ENCODE peak calls at places on chromosomes 3 and 15, in eight cellular contexts. T is BJ, Z is epithelial cell of proximal tubule, L is psoas muscle, U is fibroblast of the aortic adventitia, M is MCF 10A, G is fibroblast of lung, K is fibroblast of villous mesenchyme. C is an unnamed sample.

GRCh38 chr3:123503200-123503599 is 54.3 kb upstream of the ADCY5 start:
- DNase-seq in U (no peak), T (no peak), Z (no peak), M (no peak), L (no peak), G (no peak), K (no peak), C (no peak)

GRCh38 chr3:110974902-110975301 is 96.7 kb upstream of the NECTIN3 start:
- DNase-seq in L (no peak), G (peak), T (no peak), Z (no peak), K (no peak), M (no peak), U (no peak), C (no peak)

GRCh38 chr15:51759557-51760070 is 8.2 kb downstream of the TMOD2 start:
- DNase-seq in Z (no peak), T (peak), M (peak), U (peak), G (peak), L (no peak), K (peak), C (no peak)

GRCh38 chr3:58072046-58072445 is 63.8 kb downstream of the FLNB start:
- DNase-seq in Z (no peak), T (no peak), G (peak), K (peak), M (no peak), U (peak), L (no peak), C (no peak)

GRCh38 chr3:127637546-127637945 is 8.6 kb downstream of the PODXL2 start:
- DNase-seq in U (no peak), K (no peak), M (no peak), T (no peak), Z (no peak), G (no peak), L (no peak), C (no peak)

GRCh38 chr15:53830707-53831386 is 71.4 kb upstream of the WDR72 start:
- DNase-seq in U (no peak), L (no peak), Z (no peak), G (no peak), T (no peak), M (no peak), K (no peak), C (no peak)

GRCh38 chr3:182570934-182571594 is 222.2 kb upstream of the ATP11B start:
- DNase-seq in M (no peak), K (no peak), L (no peak), U (no peak), G (no peak), Z (no peak), T (no peak), C (no peak)

GRCh38 chr15:43412096-43412495 is 41.2 kb downstream of the TUBGCP4 start:
- DNase-seq in M (peak), T (no peak), Z (no peak), L (no peak), K (peak), G (no peak), U (no peak), C (no peak)

GRCh38 chr3:8982509-8982908 is 19.2 kb upstream of the RAD18 start:
- DNase-seq in L (no peak), M (no peak), K (peak), U (no peak), Z (no peak), G (peak), T (no peak), C (no peak)

GRCh38 chr3:132253262-132253878 is 63.8 kb upstream of the ACP3 start:
- DNase-seq in K (peak), U (peak), Z (no peak), M (peak), T (no peak), L (no peak), G (peak), C (no peak)

GRCh38 chr15:47477253-47477652 is 240.1 kb upstream of the SEMA6D start:
- DNase-seq in Z (no peak), U (no peak), G (peak), M (peak), K (no peak), T (no peak), L (no peak), C (no peak)

GRCh38 chr3:192879346-192880031 is 38.2 kb downstream of the MB21D2 start:
- DNase-seq in L (no peak), Z (peak), K (peak), U (peak), M (peak), T (peak), G (peak), C (no peak)

GRCh38 chr15:60865507-60865906 is 363.6 kb downstream of the RORA start:
- DNase-seq in Z (no peak), K (no peak), U (peak), L (no peak), T (no peak), M (peak), G (no peak), C (no peak)

GRCh38 chr15:29369261-29369660 is 99.6 kb upstream of the NSMCE3 start:
- DNase-seq in U (no peak), L (no peak), T (no peak), Z (no peak), K (no peak), M (no peak), G (no peak), C (no peak)

GRCh38 chr15:29361560-29361959 is 91.9 kb upstream of the NSMCE3 start:
- DNase-seq in L (no peak), G (no peak), M (no peak), T (no peak), U (no peak), Z (no peak), K (no peak), C (no peak)

GRCh38 chr15:29364429-29365078 is 94.9 kb upstream of the NSMCE3 start:
- DNase-seq in Z (peak), L (no peak), K (no peak), M (peak), T (peak), U (peak), G (peak), C (no peak)
- TF ChIP-seq CTCF in Z (peak), L (no peak), K (no peak), M (no peak), T (peak), U (peak), G (peak), C (peak)

GRCh38 chr15:74937602-74938371 is at the start of gene COX5A:
- DNase-seq in G (peak), Z (peak), U (peak), M (peak), T (peak), L (peak), K (peak), C (peak)
- TF ChIP-seq CTCF in G (no peak), Z (no peak), U (no peak), M (no peak), T (no peak), L (no peak), K (no peak), C (no peak)

DNA sequence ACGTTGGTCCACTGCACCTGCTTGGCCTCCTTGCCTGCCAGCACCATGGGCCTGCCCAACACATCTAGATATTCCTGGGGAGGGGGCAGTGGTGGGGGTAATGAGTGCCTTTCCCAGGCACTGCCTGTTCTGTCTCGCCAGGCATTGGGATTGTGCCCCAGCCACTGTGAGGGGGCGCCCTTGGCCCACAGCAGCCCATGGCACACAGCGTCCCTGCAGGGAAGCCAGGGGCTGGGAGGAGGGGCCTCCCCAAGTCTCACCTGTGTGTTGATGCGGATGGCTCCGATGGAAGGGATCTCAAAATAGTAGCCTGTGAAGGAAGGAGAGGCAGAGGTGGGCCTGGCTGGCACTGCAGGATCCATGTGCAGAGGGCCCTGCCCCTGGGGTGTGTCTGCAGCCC is 18.7 kb upstream of the TMEM115 start:
- DNase-seq in G (no peak), M (no peak), T (no peak), L (no peak), K (no peak), U (no peak), Z (no peak), C (no peak)
- TF ChIP-seq CTCF in G (no peak), M (no peak), T (no peak), L (no peak), K (no peak), U (no peak), Z (no peak), C (no peak)

GRCh38 chr3:186275436-186275835 is 86.6 kb downstream of the DGKG start:
- DNase-seq in L (no peak), K (no peak), U (no peak), G (no peak), M (no peak), Z (no peak), T (no peak), C (no peak)
- TF ChIP-seq CTCF in L (no peak), K (no peak), U (no peak), G (no peak), M (no peak), Z (no peak), T (no peak), C (no peak)

DNA sequence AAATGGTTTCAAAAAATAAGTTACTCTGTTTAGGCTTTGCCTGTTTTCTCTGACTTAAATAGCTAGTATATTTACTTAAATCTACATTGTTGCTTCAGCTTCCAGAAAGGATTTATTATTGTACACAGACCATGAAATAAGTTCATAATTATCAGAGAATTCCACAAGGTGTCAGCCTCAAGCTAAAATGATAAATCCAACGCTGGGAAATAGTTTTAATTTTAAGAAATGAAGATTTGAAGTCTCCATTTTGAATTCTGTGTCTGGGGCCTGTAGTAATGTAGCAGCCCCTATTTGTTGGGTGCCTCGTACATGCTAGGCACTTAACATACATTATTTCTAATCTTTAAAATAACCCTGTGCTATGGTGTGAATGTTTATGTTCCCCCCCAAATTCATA is 92.6 kb upstream of the KCNMB2 start:
- DNase-seq in L (no peak), Z (no peak), T (no peak), U (peak), K (peak), M (peak), G (peak), C (no peak)
- TF ChIP-seq CTCF in L (peak), Z (peak), T (no peak), U (no peak), K (peak), M (peak), G (no peak), C (peak)

GRCh38 chr15:72379856-72380255 is 4.0 kb upstream of the HEXA start:
- DNase-seq in L (no peak), T (no peak), K (no peak), U (no peak), Z (no peak), G (no peak), M (no peak), C (no peak)

GRCh38 chr15:72380743-72381142 is 4.9 kb upstream of the HEXA start:
- DNase-seq in T (no peak), G (no peak), U (no peak), Z (no peak), K (no peak), L (no peak), M (no peak), C (no peak)

DNA sequence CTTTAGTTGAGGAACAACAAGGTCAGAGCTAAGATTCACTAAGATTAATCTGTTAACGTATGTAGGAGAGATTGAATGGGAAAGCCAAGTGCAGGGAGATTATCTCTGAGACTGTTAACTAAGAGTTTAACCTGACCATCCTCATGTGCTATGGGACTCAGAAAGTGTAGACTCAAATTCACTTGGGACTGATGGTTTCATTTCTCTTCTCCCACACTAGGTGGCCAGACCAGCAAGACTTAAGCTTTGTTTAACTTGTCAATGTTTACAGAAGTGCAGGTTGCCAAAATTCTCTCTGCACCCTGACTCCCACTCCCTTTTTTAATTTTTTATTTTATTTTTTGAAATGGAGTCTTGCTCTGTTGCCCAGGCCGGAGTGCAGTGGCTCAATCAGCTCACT is 6.3 kb upstream of the HEXA start:
- DNase-seq in G (no peak), L (no peak), K (peak), T (no peak), M (peak), Z (no peak), U (no peak), C (no peak)
- TF ChIP-seq CTCF in G (peak), L (no peak), K (peak), T (peak), M (no peak), Z (peak), U (peak), C (peak)

GRCh38 chr3:37729119-37729518 is 132.6 kb upstream of the CTDSPL start:
- DNase-seq in T (no peak), U (peak), Z (no peak), M (peak), L (no peak), G (peak), K (no peak), C (no peak)
- TF ChIP-seq CTCF in T (no peak), U (no peak), Z (no peak), M (no peak), L (no peak), G (no peak), K (no peak), C (no peak)

GRCh38 chr3:31976302-31976701 is 4.8 kb downstream of the OSBPL10 start:
- DNase-seq in K (no peak), M (no peak), G (no peak), U (no peak), L (no peak), Z (no peak), T (no peak), C (no peak)

GRCh38 chr3:31971607-31972006 is 9.5 kb downstream of the OSBPL10 start:
- DNase-seq in K (no peak), U (no peak), L (no peak), G (no peak), T (no peak), M (no peak), Z (no peak), C (no peak)

GRCh38 chr3:31974454-31974853 is 6.6 kb downstream of the OSBPL10 start:
- DNase-seq in G (peak), L (no peak), Z (no peak), T (no peak), K (peak), U (no peak), M (no peak), C (no peak)

GRCh38 chr3:31973837-31974236 is 7.2 kb downstream of the OSBPL10 start:
- DNase-seq in K (peak), M (no peak), U (no peak), L (no peak), T (no peak), Z (no peak), G (no peak), C (no peak)

GRCh38 chr3:31973081-31973480 is 8.0 kb downstream of the OSBPL10 start:
- DNase-seq in L (no peak), T (no peak), K (no peak), Z (no peak), U (no peak), M (no peak), G (no peak), C (no peak)
- TF ChIP-seq CTCF in L (no peak), T (no peak), K (no peak), Z (no peak), U (no peak), M (no peak), G (no peak), C (no peak)